ENCODE peak calls at places on chromosomes 13 and 19, in seven cellular contexts. T is HCT116, P is IMR-90, O is GM23248, W is fibroblast of lung, N is neural progenitor cell, J is GM23338. X is an unnamed sample.

GRCh38 chr19:2888739-2889224 is 11.9 kb upstream of the ZNF57 start:
- DNase-seq in T (no peak), P (no peak), O (peak), W (no peak), N (no peak), J (peak), X (peak)

GRCh38 chr19:10450853-10451609 is 30.7 kb downstream of the PDE4A start:
- DNase-seq in T (no peak), P (no peak), O (no peak), W (no peak), N (peak), J (peak), X (no peak)

GRCh38 chr13:98547455-98547854 is 29.5 kb downstream of the STK24 start:
- DNase-seq in T (no peak), P (no peak), O (no peak), W (no peak), N (no peak), J (no peak), X (no peak)

GRCh38 chr19:57709616-57710015 is 612 bp upstream of the ZNF154 start:
- DNase-seq in T (no peak), P (no peak), O (no peak), W (no peak), N (peak), J (peak), X (no peak)

GRCh38 chr13:27012482-27013197 is 159.0 kb downstream of the USP12 start:
- DNase-seq in T (no peak), P (peak), O (peak), W (peak), N (no peak), J (no peak), X (peak)

GRCh38 chr13:77535448-77535847 is at the start of gene SCEL:
- DNase-seq in T (peak), P (no peak), O (no peak), W (no peak), N (no peak), J (no peak), X (peak)

GRCh38 chr13:94119360-94119936 is 360.0 kb downstream of the DCT start:
- DNase-seq in T (no peak), P (no peak), O (no peak), W (no peak), N (no peak), J (no peak), X (no peak)

GRCh38 chr13:93309886-93310520 is 83.4 kb downstream of the GPC6 start:
- DNase-seq in T (no peak), P (peak), O (peak), W (peak), N (peak), J (no peak), X (peak)

GRCh38 chr13:97142452-97142851 is 79.7 kb upstream of the MBNL2 start:
- DNase-seq in T (peak), P (no peak), O (peak), W (no peak), N (no peak), J (peak), X (no peak)

GRCh38 chr13:52599853-52600603 is 42.2 kb upstream of the HNRNPA1L2 start:
- DNase-seq in T (no peak), P (peak), O (peak), W (peak), N (peak), J (peak), X (peak)

GRCh38 chr13:72255908-72256307 is 388.9 kb upstream of the DACH1 start:
- DNase-seq in T (peak), P (no peak), O (no peak), W (peak), N (peak), J (peak), X (peak)

GRCh38 chr13:29925457-29925856 is 75.0 kb upstream of the UBL3 start:
- DNase-seq in T (no peak), P (peak), O (peak), W (peak), N (no peak), J (no peak), X (peak)

GRCh38 chr13:64471916-64472315 is 2758.2 kb downstream of the PCDH9 start:
- DNase-seq in T (peak), P (peak), O (peak), W (peak), N (no peak), J (peak), X (peak)

GRCh38 chr19:407501-408440 is 1.2 kb downstream of the C2CD4C start:
- DNase-seq in T (no peak), P (no peak), O (no peak), W (no peak), N (no peak), J (no peak), X (no peak)

GRCh38 chr19:873084-874019 is 13.9 kb downstream of the CFD start:
- DNase-seq in T (peak), P (peak), O (peak), W (peak), N (peak), J (peak), X (peak)

GRCh38 chr19:41554902-41555301 is 21.1 kb upstream of the CEACAM21 start:
- DNase-seq in T (no peak), P (no peak), O (no peak), W (no peak), N (no peak), J (no peak), X (no peak)

GRCh38 chr13:98018293-98018692 is 64.8 kb downstream of the IPO5 start:
- DNase-seq in T (no peak), P (no peak), O (no peak), W (no peak), N (no peak), J (no peak), X (no peak)

GRCh38 chr13:67238277-67238859 is 8.2 kb upstream of the PCDH9 start:
- DNase-seq in T (peak), P (peak), O (peak), W (peak), N (no peak), J (peak), X (peak)

GRCh38 chr13:35016362-35017148 is 74.5 kb downstream of the NBEA start:
- DNase-seq in T (no peak), P (no peak), O (no peak), W (no peak), N (peak), J (no peak), X (no peak)

GRCh38 chr13:74305876-74306275 is 171.7 kb upstream of the KLF12 start:
- DNase-seq in T (no peak), P (no peak), O (peak), W (no peak), N (peak), J (peak), X (peak)

GRCh38 chr19:44753932-44754742 is 5.6 kb downstream of the BCL3 start:
- DNase-seq in T (no peak), P (peak), O (peak), W (peak), N (peak), J (peak), X (peak)

GRCh38 chr19:35657904-35658700 is 8.2 kb upstream of the UPK1A start:
- DNase-seq in T (no peak), P (no peak), O (peak), W (no peak), N (no peak), J (peak), X (no peak)

GRCh38 chr19:7928741-7929701 is 3.1 kb upstream of the CTXN1 start:
- DNase-seq in T (no peak), P (peak), O (peak), W (peak), N (peak), J (peak), X (peak)

GRCh38 chr19:41792513-41793413 is 3.6 kb upstream of the CEACAM3 start:
- DNase-seq in T (peak), P (peak), O (peak), W (peak), N (peak), J (peak), X (peak)

GRCh38 chr19:48962029-48962848 is 2.9 kb upstream of the FTL start:
- DNase-seq in T (no peak), P (no peak), O (peak), W (peak), N (no peak), J (peak), X (no peak)

GRCh38 chr19:1117654-1118053 is 13.9 kb downstream of the GPX4 start:
- DNase-seq in T (no peak), P (no peak), O (no peak), W (no peak), N (no peak), J (no peak), X (no peak)

GRCh38 chr13:108283110-108283509 is 13.6 kb downstream of the TNFSF13B start:
- DNase-seq in T (no peak), P (peak), O (no peak), W (peak), N (no peak), J (no peak), X (no peak)

GRCh38 chr19:18895828-18896341 is at the start of gene CERS1:
- DNase-seq in T (no peak), P (no peak), O (peak), W (no peak), N (peak), J (peak), X (no peak)

GRCh38 chr13:71869274-71869673 is 2.3 kb upstream of the DACH1 start:
- DNase-seq in T (no peak), P (no peak), O (no peak), W (no peak), N (peak), J (peak), X (no peak)

GRCh38 chr19:17235618-17236413 is 9.8 kb downstream of the OCEL1 start:
- DNase-seq in T (no peak), P (peak), O (peak), W (peak), N (peak), J (peak), X (peak)

GRCh38 chr19:15282311-15282705 is 50.0 kb downstream of the BRD4 start:
- DNase-seq in T (no peak), P (no peak), O (no peak), W (no peak), N (no peak), J (no peak), X (peak)

GRCh38 chr19:2424686-2425621 is 2.4 kb downstream of the TIMM13 start:
- DNase-seq in T (no peak), P (peak), O (peak), W (peak), N (peak), J (peak), X (no peak)

GRCh38 chr13:46668302-46668720 is 115.3 kb downstream of the LRCH1 start:
- DNase-seq in T (no peak), P (peak), O (peak), W (peak), N (no peak), J (no peak), X (peak)

GRCh38 chr13:50384724-50385123 is 369.5 kb downstream of the KCNRG start:
- DNase-seq in T (no peak), P (no peak), O (no peak), W (no peak), N (no peak), J (no peak), X (no peak)

GRCh38 chr19:10486551-10486950 is 16.6 kb downstream of the KEAP1 start:
- DNase-seq in T (no peak), P (no peak), O (no peak), W (no peak), N (no peak), J (no peak), X (no peak)

GRCh38 chr13:29196409-29197074 is 376.4 kb downstream of the MTUS2 start:
- DNase-seq in T (no peak), P (no peak), O (no peak), W (no peak), N (no peak), J (no peak), X (no peak)

GRCh38 chr13:31790992-31791391 is 51.7 kb downstream of the RXFP2 start:
- DNase-seq in T (no peak), P (peak), O (peak), W (no peak), N (no peak), J (no peak), X (no peak)

GRCh38 chr19:56764296-56764695 is 76.2 kb downstream of the PEG3 start:
- DNase-seq in T (no peak), P (no peak), O (no peak), W (no peak), N (no peak), J (no peak), X (no peak)

GRCh38 chr19:1445932-1446712 is 3.8 kb upstream of the APC2 start:
- DNase-seq in T (no peak), P (no peak), O (no peak), W (no peak), N (peak), J (peak), X (no peak)

GRCh38 chr13:113097651-113098050 is 7.9 kb upstream of the F7 start:
- DNase-seq in T (no peak), P (no peak), O (no peak), W (no peak), N (no peak), J (no peak), X (no peak)

GRCh38 chr13:113096052-113096744 is 9.4 kb upstream of the F7 start:
- DNase-seq in T (no peak), P (no peak), O (no peak), W (no peak), N (no peak), J (no peak), X (no peak)

GRCh38 chr13:113096745-113097305 is 8.8 kb upstream of the F7 start:
- DNase-seq in T (no peak), P (no peak), O (no peak), W (no peak), N (no peak), J (peak), X (no peak)

GRCh38 chr13:113099142-113099541 is 6.4 kb upstream of the F7 start:
- DNase-seq in T (no peak), P (no peak), O (no peak), W (no peak), N (no peak), J (no peak), X (no peak)

GRCh38 chr13:113098163-113098732 is 7.3 kb upstream of the F7 start:
- DNase-seq in T (no peak), P (peak), O (peak), W (peak), N (no peak), J (no peak), X (no peak)
- H2AFZ ChIP-seq in T (no peak), P (peak), O (peak), W (peak), N (no peak), J (no peak), X (no peak)

DNA sequence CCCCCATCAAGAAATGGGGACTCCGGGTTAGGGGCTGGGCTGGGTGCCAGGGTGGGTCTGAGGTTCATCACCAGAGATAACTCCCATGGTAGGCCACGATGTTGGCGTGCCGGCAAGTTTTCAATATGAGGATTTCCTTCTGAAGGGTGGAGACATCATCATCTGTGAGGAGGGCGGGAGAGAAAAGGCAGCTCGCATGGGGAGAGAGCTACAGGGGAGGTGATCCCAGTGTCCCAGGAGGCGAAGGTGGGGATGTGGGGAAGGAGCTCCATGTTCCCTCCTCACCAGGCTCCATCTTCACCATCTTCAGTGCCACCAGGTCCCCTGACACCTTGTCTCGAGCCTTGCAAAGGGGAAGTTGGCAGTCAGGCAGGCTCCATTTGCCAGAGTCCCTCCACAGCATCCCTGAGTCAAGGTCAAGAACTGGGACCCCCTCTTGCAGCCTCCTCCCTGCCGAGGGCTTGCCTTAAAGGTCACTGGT is 430 bp downstream of the MAP4K1 start:
- DNase-seq in T (no peak), P (no peak), O (no peak), W (no peak), N (no peak), J (no peak), X (no peak)
- H2AFZ ChIP-seq in T (no peak), P (peak), O (no peak), W (peak), N (no peak), J (peak), X (no peak)

DNA sequence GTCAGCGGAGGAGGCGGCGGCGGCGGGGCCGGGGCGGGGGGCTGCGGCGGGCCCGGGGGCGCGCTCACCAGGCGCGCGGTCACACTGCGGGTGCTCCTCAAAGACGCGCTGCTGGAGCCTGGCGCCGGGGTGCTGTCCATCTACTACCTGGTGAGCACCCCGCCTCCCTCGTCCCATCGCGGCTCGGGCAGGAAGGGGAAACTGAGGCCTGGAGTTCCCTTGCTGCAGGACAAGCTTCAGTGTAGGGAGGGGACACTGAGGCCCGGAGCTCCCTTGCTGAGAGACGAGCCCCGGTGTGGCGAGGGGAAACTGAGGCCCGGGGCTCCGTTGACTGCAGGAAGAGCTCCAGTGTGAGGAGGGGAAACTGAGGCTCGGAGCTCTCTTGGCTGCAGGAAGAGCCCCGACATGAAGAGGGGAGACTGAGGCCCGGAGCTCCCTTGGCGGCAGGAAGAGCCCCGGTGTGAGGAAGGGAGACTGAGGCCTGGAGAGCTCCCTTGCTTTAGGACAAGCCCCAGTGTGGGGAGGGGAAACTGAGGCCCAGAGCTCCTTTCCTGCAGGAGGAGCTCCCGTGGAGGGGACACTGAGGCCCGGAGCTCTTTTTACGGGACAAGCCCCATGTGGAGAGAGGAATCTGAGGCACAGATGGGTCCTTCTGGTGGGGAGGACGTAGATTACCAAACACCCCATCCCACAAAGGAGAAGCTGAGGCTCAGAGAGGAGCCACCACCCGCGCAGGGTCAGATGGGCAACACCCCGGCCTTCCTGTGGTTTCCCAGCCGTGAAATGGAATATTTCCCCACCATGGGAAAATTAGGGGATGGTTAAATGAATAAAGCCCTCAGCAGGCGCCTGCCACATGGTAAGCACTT is 717 bp downstream of the MPND start:
- DNase-seq in T (no peak), P (no peak), O (no peak), W (no peak), N (no peak), J (no peak), X (no peak)
- H2AFZ ChIP-seq in T (no peak), P (peak), O (peak), W (no peak), N (no peak), J (no peak), X (peak)

GRCh38 chr19:46787331-46788100 is 878 bp downstream of the SLC1A5 start:
- DNase-seq in T (no peak), P (peak), O (peak), W (peak), N (peak), J (peak), X (peak)
- H2AFZ ChIP-seq in T (no peak), P (peak), O (no peak), W (no peak), N (peak), J (no peak), X (no peak)

GRCh38 chr13:113159701-113160100 is 1.3 kb downstream of the PROZ start:
- DNase-seq in T (no peak), P (no peak), O (no peak), W (no peak), N (no peak), J (no peak), X (no peak)
- H2AFZ ChIP-seq in T (no peak), P (no peak), O (no peak), W (no peak), N (peak), J (peak), X (no peak)

GRCh38 chr13:48954086-48954485 is 21.6 kb upstream of the FNDC3A start:
- DNase-seq in T (no peak), P (peak), O (peak), W (peak), N (no peak), J (no peak), X (peak)
- H2AFZ ChIP-seq in T (no peak), P (peak), O (peak), W (no peak), N (peak), J (no peak), X (peak)

DNA sequence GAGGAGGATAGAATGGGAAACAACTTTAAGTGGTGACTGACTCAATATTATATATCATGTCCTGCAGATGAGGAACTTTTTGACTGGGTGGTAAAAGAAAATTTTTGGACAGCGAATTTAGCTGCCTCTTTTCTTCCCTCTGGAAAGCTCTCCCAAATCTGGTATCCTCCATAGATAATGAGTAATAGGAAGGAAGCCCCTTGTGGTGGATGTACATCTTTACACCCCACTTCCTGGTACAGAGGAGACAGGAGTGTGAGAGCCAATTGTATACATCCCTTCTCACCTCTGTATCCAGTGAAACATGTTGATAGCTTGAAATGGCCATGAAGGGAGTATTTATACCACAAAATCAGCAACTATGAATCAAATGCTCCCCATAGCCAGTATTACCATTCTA is 17.2 kb upstream of the TDRD3 start:
- DNase-seq in T (no peak), P (no peak), O (peak), W (no peak), N (peak), J (peak), X (no peak)
- H2AFZ ChIP-seq in T (peak), P (no peak), O (no peak), W (no peak), N (no peak), J (no peak), X (no peak)

X was measured in mammary epithelial cell.